ENCODE peak calls at places on chromosomes 3 and 15, in five cellular contexts. U is adrenal gland; L is CD4-positive, CD25-positive, alpha-beta regulatory T cell; Y is HL-60; D is endodermal cell. Q is an unnamed sample.

GRCh38 chr3:193782280-193782654 is 189.3 kb downstream of the OPA1 start:
- DNase-seq in U (no peak), D (peak; percentile 90), Y (no peak), L (no peak), Q (peak; percentile 77)

GRCh38 chr3:57652203-57652602 is 40.7 kb downstream of the DENND6A start:
- DNase-seq in L (no peak), D (no peak), Y (no peak), U (no peak), Q (no peak)

GRCh38 chr15:62833671-62834070 is 208.9 kb upstream of the TPM1 start:
- DNase-seq in L (no peak), D (no peak), Y (no peak), U (no peak), Q (no peak)

GRCh38 chr3:154243353-154243752 is 80.9 kb downstream of the DHX36 start:
- DNase-seq in L (no peak), U (no peak), Y (no peak), D (no peak), Q (no peak)

GRCh38 chr3:17033516-17034168 is 148.9 kb downstream of the PLCL2 start:
- DNase-seq in Y (peak; percentile 68), L (no peak), U (peak; percentile 45), D (no peak), Q (no peak)

GRCh38 chr3:15768421-15769255 is 29.1 kb downstream of the ANKRD28 start:
- DNase-seq in D (no peak), U (peak; percentile 37), L (no peak), Y (peak; percentile 61), Q (no peak)

GRCh38 chr3:42926310-42926709 is 20.4 kb downstream of the ZNF662 start:
- DNase-seq in Y (no peak), L (no peak), U (no peak), D (no peak), Q (no peak)

GRCh38 chr3:17478673-17479072 is 263.8 kb downstream of the TBC1D5 start:
- DNase-seq in L (no peak), D (no peak), U (no peak), Y (peak; percentile 23), Q (no peak)

GRCh38 chr3:195394024-195394423 is 48.8 kb downstream of the ACAP2 start:
- DNase-seq in Y (no peak), L (no peak), D (no peak), U (no peak), Q (no peak)

GRCh38 chr3:129890125-129890524 is 3.4 kb downstream of the TMCC1 start:
- DNase-seq in Y (peak; percentile 17), D (no peak), U (no peak), L (no peak), Q (no peak)

GRCh38 chr3:31448035-31448881 is 84.5 kb upstream of the STT3B start:
- DNase-seq in Y (no peak), D (peak; percentile 83), U (peak; percentile 37), L (no peak), Q (peak; percentile 50)

GRCh38 chr15:82545002-82545401 is 4.7 kb upstream of the RPS17 start:
- DNase-seq in U (no peak), D (no peak), L (no peak), Y (no peak), Q (no peak)

GRCh38 chr15:43903864-43904290 is 77.1 kb downstream of the WDR76 start:
- DNase-seq in D (peak; percentile 95), L (peak; percentile 23), U (peak; percentile 44), Y (peak; percentile 37), Q (peak; percentile 42)

GRCh38 chr15:63947228-63947627 is 99.1 kb downstream of the DAPK2 start:
- DNase-seq in D (peak; percentile 20), U (no peak), L (no peak), Y (no peak), Q (no peak)

GRCh38 chr3:113495035-113495434 is 19.9 kb downstream of the SPICE1 start:
- DNase-seq in D (peak; percentile 51), U (peak; percentile 40), L (no peak), Y (no peak), Q (no peak)

GRCh38 chr3:152320201-152320617 is 51.5 kb downstream of the MBNL1 start:
- DNase-seq in U (no peak), D (no peak), Y (no peak), L (no peak), Q (no peak)

GRCh38 chr15:99123706-99124451 is 19.0 kb downstream of the SYNM start:
- DNase-seq in U (peak; percentile 97), L (no peak), Y (peak; percentile 11), D (peak; percentile 90), Q (peak; percentile 78)

GRCh38 chr3:161104561-161105551 is at the start of gene B3GALNT1:
- DNase-seq in Y (no peak), D (peak; percentile 89), L (no peak), U (peak; percentile 53), Q (peak; percentile 55)

GRCh38 chr3:69420781-69421520 is 35.1 kb upstream of the FRMD4B start:
- DNase-seq in Y (no peak), L (no peak), U (peak; percentile 31), D (no peak), Q (no peak)

GRCh38 chr15:28003302-28004037 is 95.6 kb downstream of the OCA2 start:
- DNase-seq in L (no peak), Y (no peak), D (no peak), U (no peak), Q (no peak)

GRCh38 chr15:90249123-90249863 is at the start of gene TTLL13:
- DNase-seq in Y (peak; percentile 91), D (peak; percentile 99), U (peak; percentile 99), L (peak; percentile 29), Q (peak; percentile 96)

GRCh38 chr3:37999836-38000235 is 9.2 kb downstream of the VILL start:
- DNase-seq in D (peak; percentile 34), U (peak; percentile 7), Y (no peak), L (no peak), Q (peak; percentile 20)

GRCh38 chr3:102156426-102156825 is 278.4 kb upstream of the ZPLD1 start:
- DNase-seq in L (no peak), U (no peak), D (no peak), Y (no peak), Q (no peak)

GRCh38 chr3:128285042-128285924 is 132.0 kb downstream of the EEFSEC start:
- DNase-seq in L (no peak), U (no peak), Y (no peak), D (peak; percentile 35), Q (no peak)

GRCh38 chr3:129563850-129564535 is 21.0 kb downstream of the H1-8 start:
- DNase-seq in Y (no peak), L (no peak), U (no peak), D (no peak), Q (no peak)

GRCh38 chr15:66608159-66608558 is 42.4 kb upstream of the LCTL start:
- DNase-seq in U (no peak), D (no peak), Y (no peak), L (no peak), Q (no peak)

GRCh38 chr3:186152889-186153292 is 44.0 kb upstream of the ETV5 start:
- DNase-seq in L (no peak), Y (peak; percentile 59), U (no peak), D (no peak), Q (no peak)
- H3K4me3 ChIP-seq in L (no peak overlapping the region), Y (no peak overlapping the region), U (no peak overlapping the region), D (no peak overlapping the region), Q (no peak overlapping the region)

GRCh38 chr3:190097025-190097424 is 23.7 kb downstream of the P3H2 start:
- DNase-seq in U (no peak), D (no peak), L (no peak), Y (no peak), Q (no peak)

GRCh38 chr3:190092250-190092649 is 28.4 kb downstream of the P3H2 start:
- DNase-seq in D (no peak), L (no peak), Y (no peak), U (no peak), Q (no peak)

GRCh38 chr3:190097617-190098016 is 23.1 kb downstream of the P3H2 start:
- DNase-seq in Y (no peak), L (no peak), D (peak; percentile 71), U (no peak), Q (no peak)

GRCh38 chr3:190096345-190096744 is 24.4 kb downstream of the P3H2 start:
- DNase-seq in U (no peak), D (no peak), L (no peak), Y (no peak), Q (no peak)

DNA sequence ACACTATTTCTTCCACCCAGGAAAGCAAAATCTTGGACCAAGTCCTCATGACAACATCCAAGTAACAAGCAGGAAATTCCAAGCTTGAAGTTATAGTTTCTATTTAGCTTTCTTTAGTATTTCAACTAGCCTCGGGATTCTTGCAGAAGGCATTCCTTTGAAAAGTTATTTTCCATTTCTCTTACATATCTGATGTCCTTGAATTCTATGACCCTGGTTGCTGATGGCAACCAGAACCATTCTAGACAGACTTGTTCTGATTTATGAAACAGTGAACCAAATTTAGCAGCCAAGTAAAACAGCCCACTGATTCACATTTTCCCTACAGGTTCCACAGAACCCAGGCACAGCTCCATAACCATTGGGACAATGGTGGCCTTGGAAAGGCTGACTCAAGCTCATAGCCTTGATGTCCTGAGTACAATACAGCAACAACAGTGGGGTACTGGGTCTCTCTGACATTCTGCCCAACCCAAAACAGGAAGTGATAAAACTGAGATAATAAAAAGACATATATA is 26.4 kb downstream of the P3H2 start:
- DNase-seq in Y (no peak), L (no peak), U (peak; percentile 88), D (no peak), Q (no peak)
- H3K4me3 ChIP-seq in Y (no peak overlapping the region), L (no peak overlapping the region), U (no peak overlapping the region), D (peak overlapping the region; percentile 30), Q (no peak overlapping the region)

GRCh38 chr3:134371542-134372324 is 2.5 kb downstream of the AMOTL2 start:
- DNase-seq in Y (no peak), U (no peak), L (no peak), D (peak; percentile 65), Q (no peak)
- H3K4me3 ChIP-seq in Y (no peak overlapping the region), U (no peak overlapping the region), L (no peak overlapping the region), D (peak overlapping the region; percentile 88), Q (peak overlapping the region; percentile 57)

DNA sequence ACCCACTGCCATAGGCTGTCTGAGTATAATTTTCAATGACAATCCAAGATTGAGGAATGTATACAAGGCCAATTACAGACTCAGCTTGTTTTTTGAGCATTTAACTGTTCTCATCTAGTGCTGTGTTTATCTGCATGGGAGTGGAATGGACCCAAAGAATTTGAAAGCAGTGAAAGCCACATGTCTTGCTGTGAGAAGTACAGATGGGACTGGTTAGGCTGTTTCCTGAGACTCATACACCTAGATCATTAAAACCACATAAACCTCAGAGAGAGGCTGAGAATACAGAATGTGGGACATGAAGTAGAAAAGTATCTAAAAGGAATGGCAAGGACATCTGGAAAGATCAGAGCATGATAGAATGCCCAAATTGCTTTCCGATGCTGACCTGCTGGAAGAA is 224.6 kb downstream of the NLGN1 start:
- DNase-seq in L (no peak), U (no peak), Y (no peak), D (no peak), Q (no peak)
- H3K4me3 ChIP-seq in L (no peak overlapping the region), U (no peak overlapping the region), Y (no peak overlapping the region), D (no peak overlapping the region), Q (no peak overlapping the region)

GRCh38 chr3:47577583-47578118 is 1.0 kb downstream of the CSPG5 start:
- DNase-seq in D (peak; percentile 75), Y (no peak), L (no peak), U (peak; percentile 22), Q (no peak)
- H3K4me3 ChIP-seq in D (no peak overlapping the region), Y (peak overlapping the region; percentile 64), L (no peak overlapping the region), U (no peak overlapping the region), Q (peak overlapping the region; percentile 69)